ENCODE peak calls at places on chromosomes 11 and 22, in nine cellular contexts. U is ecto neural progenitor cell; S is activated naive CD4-positive, alpha-beta T cell; G is AG09309; P is HTR-8/SVneo; Q is BJ; C is NCI-H2171 treated with DMSO at 0.1 percent for 48 hours; E is NB4; R is Caki2. H is an unnamed sample.

GRCh38 chr11:82855616-82856015 is 44.6 kb downstream of the PRCP start:
- DNase-seq in U (no peak), S (no peak), G (peak; percentile 27), P (no peak), Q (peak; percentile 32), C (no peak), E (no peak), R (no peak), H (no peak)

GRCh38 chr11:119094816-119095065 is 6.9 kb downstream of the DPAGT1 start:
- DNase-seq in U (no peak), S (peak; percentile 43), G (peak; percentile 59), P (no peak), Q (no peak), C (no peak), E (peak; percentile 86), R (no peak), H (peak; percentile 87)

GRCh38 chr22:24144471-24145115 is 36.7 kb upstream of the SUSD2 start:
- DNase-seq in U (no peak), S (no peak), G (no peak), P (no peak), Q (no peak), C (no peak), E (peak; percentile 38), R (no peak), H (no peak)

GRCh38 chr22:33920927-33921575 is 775 bp upstream of the LARGE1 start:
- DNase-seq in U (peak; percentile 99), S (peak; percentile 61), G (peak; percentile 82), P (peak; percentile 40), Q (peak; percentile 79), C (peak; percentile 91), E (peak; percentile 95), R (peak; percentile 94), H (peak; percentile 97)

GRCh38 chr22:31935961-31936635 is 8.2 kb upstream of the YWHAH start:
- DNase-seq in U (no peak), S (no peak), G (no peak), P (no peak), Q (no peak), C (no peak), E (no peak), R (no peak), H (no peak)

GRCh38 chr11:92531051-92531747 is 306.6 kb downstream of the FAT3 start:
- DNase-seq in U (no peak), S (no peak), G (no peak), P (no peak), Q (no peak), C (no peak), E (no peak), R (no peak), H (no peak)

GRCh38 chr22:40345801-40346177 is 511 bp upstream of the ADSL start:
- DNase-seq in U (peak; percentile 55), S (peak; percentile 32), G (no peak), P (peak; percentile 29), Q (no peak), C (peak; percentile 85), E (peak; percentile 78), R (no peak), H (peak; percentile 60)

GRCh38 chr11:98616256-98616655 is 404.5 kb upstream of the CNTN5 start:
- DNase-seq in U (no peak), S (no peak), G (no peak), P (no peak), Q (no peak), C (peak; percentile 57), E (no peak), R (no peak), H (no peak)

GRCh38 chr22:41801886-41802285 is 1.4 kb downstream of the CCDC134 start:
- DNase-seq in U (no peak), S (no peak), G (no peak), P (no peak), Q (no peak), C (no peak), E (no peak), R (no peak), H (no peak)

GRCh38 chr22:16959345-16959930 is 48.6 kb downstream of the GAB4 start:
- DNase-seq in U (no peak), S (no peak), G (no peak), P (no peak), Q (no peak), C (no peak), E (peak; percentile 12), R (no peak), H (no peak)

H was measured in BE2C.